ENCODE peak calls at places on chromosomes 13 and 19, in five cellular contexts. V is cardiac muscle cell, U is mesendoderm, Q is lower lobe of right lung, S is epithelial cell of esophagus. H is an unnamed sample.

GRCh38 chr19:11096210-11096841 is 7.1 kb downstream of the LDLR start:
- DNase-seq in V (no peak), U (no peak), Q (no peak), S (peak; percentile 56), H (no peak)

GRCh38 chr13:80390338-80390737 is 49.4 kb upstream of the SPRY2 start:
- DNase-seq in V (no peak), U (no peak), Q (no peak), S (no peak), H (no peak)

GRCh38 chr13:59635591-59635990 is 528.1 kb downstream of the DIAPH3 start:
- DNase-seq in V (peak; percentile 32), U (no peak), Q (no peak), S (no peak), H (no peak)

GRCh38 chr13:21529102-21529893 is 70.2 kb upstream of the ZDHHC20 start:
- DNase-seq in V (no peak), U (no peak), Q (no peak), S (no peak), H (no peak)

GRCh38 chr13:43238341-43239083 is 215.1 kb downstream of the DNAJC15 start:
- DNase-seq in V (no peak), U (peak; percentile 13), Q (no peak), S (no peak), H (no peak)

GRCh38 chr19:2424686-2425621 is 2.4 kb downstream of the TIMM13 start:
- DNase-seq in V (peak; percentile 65), U (peak; percentile 84), Q (no peak), S (peak; percentile 78), H (peak; percentile 93)

GRCh38 chr19:47497073-47497766 is 13.2 kb upstream of the KPTN start:
- DNase-seq in V (no peak), U (no peak), Q (no peak), S (no peak), H (no peak)

GRCh38 chr13:51241720-51242119 is 19.5 kb downstream of the FAM124A start:
- DNase-seq in V (no peak), U (no peak), Q (no peak), S (no peak), H (no peak)

GRCh38 chr19:43784251-43784980 is 3.6 kb upstream of the KCNN4 start:
- DNase-seq in V (no peak), U (peak; percentile 83), Q (no peak), S (peak; percentile 88), H (peak; percentile 44)

GRCh38 chr19:10919352-10920287 is 8.8 kb downstream of the YIPF2 start:
- DNase-seq in V (no peak), U (no peak), Q (peak; percentile 56), S (no peak), H (peak; percentile 43)

GRCh38 chr19:5093297-5093858 is 124.5 kb downstream of the KDM4B start:
- DNase-seq in V (no peak), U (no peak), Q (no peak), S (no peak), H (peak; percentile 70)

GRCh38 chr13:51577690-51578089 is 6.6 kb upstream of the WDFY2 start:
- DNase-seq in V (no peak), U (no peak), Q (no peak), S (peak; percentile 83), H (no peak)

GRCh38 chr19:7191946-7192691 is 102.1 kb downstream of the INSR start:
- DNase-seq in V (no peak), U (no peak), Q (no peak), S (no peak), H (no peak)

GRCh38 chr19:38401148-38401547 is 1.7 kb upstream of the FAM98C start:
- DNase-seq in V (no peak), U (peak; percentile 77), Q (no peak), S (peak; percentile 32), H (no peak)

GRCh38 chr13:45412274-45413049 is 5.7 kb downstream of the SLC25A30 start:
- DNase-seq in V (no peak), U (no peak), Q (no peak), S (peak; percentile 26), H (no peak)

GRCh38 chr13:42745655-42746054 is 35.7 kb upstream of the FAM216B start:
- DNase-seq in V (no peak), U (no peak), Q (no peak), S (no peak), H (no peak)

GRCh38 chr13:92164822-92165221 is 766.4 kb downstream of the GPC5 start:
- DNase-seq in V (no peak), U (peak; percentile 32), Q (no peak), S (no peak), H (no peak)

GRCh38 chr13:46817081-46817480 is 20.1 kb upstream of the ESD start:
- DNase-seq in V (no peak), U (peak; percentile 37), Q (no peak), S (no peak), H (no peak)

GRCh38 chr13:30880151-30880551 is 25.9 kb upstream of the MEDAG start:
- DNase-seq in V (no peak), U (no peak), Q (no peak), S (no peak), H (no peak)

GRCh38 chr13:51532736-51533197 is 51.5 kb upstream of the WDFY2 start:
- DNase-seq in V (no peak), U (peak; percentile 57), Q (no peak), S (no peak), H (peak; percentile 7)

GRCh38 chr13:80574113-80574512 is 233.2 kb upstream of the SPRY2 start:
- DNase-seq in V (no peak), U (no peak), Q (no peak), S (no peak), H (no peak)

GRCh38 chr13:51175639-51176038 is 46.6 kb upstream of the FAM124A start:
- DNase-seq in V (no peak), U (no peak), Q (no peak), S (no peak), H (no peak)

GRCh38 chr19:20279516-20279915 is 112.5 kb downstream of the ZNF486 start:
- DNase-seq in V (no peak), U (no peak), Q (no peak), S (no peak), H (no peak)

GRCh38 chr13:41284512-41285288 is 21.3 kb upstream of the MTRF1 start:
- DNase-seq in V (no peak), U (no peak), Q (no peak), S (peak; percentile 97), H (no peak)

GRCh38 chr13:26784704-26785639 is 24.4 kb upstream of the GPR12 start:
- DNase-seq in V (no peak), U (peak; percentile 16), Q (no peak), S (no peak), H (peak; percentile 48)

GRCh38 chr13:106318941-106319411 is 216.5 kb downstream of the EFNB2 start:
- DNase-seq in V (no peak), U (peak; percentile 97), Q (no peak), S (peak; percentile 98), H (peak; percentile 13)

GRCh38 chr13:20882206-20882605 is 20.3 kb downstream of the XPO4 start:
- DNase-seq in V (no peak), U (peak; percentile 89), Q (no peak), S (peak; percentile 16), H (no peak)

GRCh38 chr19:55457683-55458457 is 3.6 kb downstream of the ISOC2 start:
- DNase-seq in V (no peak), U (no peak), Q (no peak), S (no peak), H (no peak)

GRCh38 chr19:55459950-55460657 is 1.3 kb downstream of the ISOC2 start:
- DNase-seq in V (no peak), U (no peak), Q (no peak), S (no peak), H (no peak)

GRCh38 chr19:55461259-55461973 is at the start of gene ISOC2:
- DNase-seq in V (peak; percentile 100), U (peak; percentile 100), Q (peak; percentile 100), S (peak; percentile 100), H (peak; percentile 99)

GRCh38 chr19:55460670-55461258 is 678 bp downstream of the ISOC2 start:
- DNase-seq in V (peak; percentile 90), U (peak; percentile 93), Q (peak; percentile 70), S (peak; percentile 52), H (peak; percentile 99)

GRCh38 chr19:55459551-55459949 is 1.9 kb downstream of the ISOC2 start:
- DNase-seq in V (no peak), U (no peak), Q (no peak), S (no peak), H (no peak)
- H3K4me3 ChIP-seq in V (no peak overlapping the region), U (no peak overlapping the region), Q (no peak overlapping the region), S (no peak overlapping the region), H (no peak overlapping the region)

GRCh38 chr19:49512970-49513745 is 697 bp downstream of the FCGRT start:
- DNase-seq in V (peak; percentile 77), U (peak; percentile 56), Q (peak; percentile 77), S (no peak), H (peak; percentile 95)
- H3K4me3 ChIP-seq in V (peak overlapping the region; percentile 82), U (peak overlapping the region; percentile 49), Q (peak overlapping the region; percentile 85), S (peak overlapping the region; percentile 43), H (peak overlapping the region; percentile 71)

DNA sequence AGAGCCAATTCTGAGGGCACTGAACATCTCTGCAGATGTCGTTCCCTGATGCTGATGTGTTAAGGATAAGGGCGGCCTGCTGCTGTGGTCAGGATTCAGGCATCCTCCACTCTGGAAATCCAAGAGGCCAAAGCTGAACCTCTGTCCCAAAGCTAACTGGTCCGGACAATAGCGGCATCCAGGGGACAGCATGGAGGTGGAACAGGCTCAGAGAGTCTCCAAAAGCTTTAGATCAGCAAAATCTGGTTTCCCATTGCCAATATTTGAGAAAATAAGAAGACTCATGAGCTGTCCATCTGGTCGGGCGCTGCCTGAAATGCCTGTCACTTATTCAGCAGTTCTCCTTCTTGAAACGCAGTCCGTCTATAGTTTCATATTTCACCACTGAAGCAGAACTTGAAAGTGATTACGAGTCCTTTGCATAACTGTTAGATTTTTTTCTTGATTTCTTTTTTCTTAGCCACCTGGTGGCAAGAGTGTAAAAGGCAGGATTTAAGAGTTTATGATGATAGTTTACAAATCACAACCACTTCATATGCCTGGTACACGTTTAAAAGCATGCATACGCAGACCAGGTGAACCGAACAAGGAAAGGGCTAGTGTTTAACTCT is 45.9 kb downstream of the GGACT start:
- DNase-seq in V (no peak), U (no peak), Q (no peak), S (peak; percentile 76), H (no peak)
- H3K4me3 ChIP-seq in V (no peak overlapping the region), U (no peak overlapping the region), Q (no peak overlapping the region), S (no peak overlapping the region), H (no peak overlapping the region)

GRCh38 chr13:53032849-53033248 is 4.2 kb downstream of the OLFM4 start:
- DNase-seq in V (no peak), U (no peak), Q (no peak), S (no peak), H (no peak)
- H3K4me3 ChIP-seq in V (no peak overlapping the region), U (no peak overlapping the region), Q (no peak overlapping the region), S (no peak overlapping the region), H (no peak overlapping the region)

H was measured in H7.